ENCODE peak calls at places on chromosomes 2 and 18, in four cellular contexts. H, M, Y and X are unnamed samples.

GRCh38 chr2:54483426-54483825 is 27.3 kb downstream of the SPTBN1 start:
- DNase-seq in Y (no peak), M (no peak), H (peak), X (no peak)

GRCh38 chr2:239827511-239827865 is 197.7 kb downstream of the NDUFA10 start:
- DNase-seq in M (no peak), Y (no peak), H (no peak), X (peak)

GRCh38 chr2:151842830-151843668 is 14.8 kb upstream of the ARL5A start:
- DNase-seq in Y (no peak), H (no peak), M (no peak), X (no peak)

GRCh38 chr2:127052068-127052770 is 54.7 kb downstream of the BIN1 start:
- DNase-seq in M (no peak), Y (no peak), H (no peak), X (no peak)

GRCh38 chr2:12465631-12466135 is 251.1 kb upstream of the TRIB2 start:
- DNase-seq in H (no peak), Y (no peak), M (no peak), X (no peak)

GRCh38 chr2:8239402-8240127 is 442.3 kb upstream of the ID2 start:
- DNase-seq in Y (peak), M (peak), H (peak), X (peak)

GRCh38 chr2:195572894-195573293 is 84.1 kb upstream of the SLC39A10 start:
- DNase-seq in H (no peak), M (no peak), Y (no peak), X (no peak)

GRCh38 chr18:4394700-4395099 is 60.4 kb downstream of the DLGAP1 start:
- DNase-seq in M (no peak), Y (no peak), H (no peak), X (no peak)

GRCh38 chr2:191687867-191688266 is 9.9 kb downstream of the NABP1 start:
- DNase-seq in Y (no peak), H (no peak), M (no peak), X (no peak)

GRCh38 chr2:240355962-240356361 is 79.5 kb upstream of the GPC1 start:
- DNase-seq in M (no peak), Y (no peak), H (no peak), X (no peak)

DNA sequence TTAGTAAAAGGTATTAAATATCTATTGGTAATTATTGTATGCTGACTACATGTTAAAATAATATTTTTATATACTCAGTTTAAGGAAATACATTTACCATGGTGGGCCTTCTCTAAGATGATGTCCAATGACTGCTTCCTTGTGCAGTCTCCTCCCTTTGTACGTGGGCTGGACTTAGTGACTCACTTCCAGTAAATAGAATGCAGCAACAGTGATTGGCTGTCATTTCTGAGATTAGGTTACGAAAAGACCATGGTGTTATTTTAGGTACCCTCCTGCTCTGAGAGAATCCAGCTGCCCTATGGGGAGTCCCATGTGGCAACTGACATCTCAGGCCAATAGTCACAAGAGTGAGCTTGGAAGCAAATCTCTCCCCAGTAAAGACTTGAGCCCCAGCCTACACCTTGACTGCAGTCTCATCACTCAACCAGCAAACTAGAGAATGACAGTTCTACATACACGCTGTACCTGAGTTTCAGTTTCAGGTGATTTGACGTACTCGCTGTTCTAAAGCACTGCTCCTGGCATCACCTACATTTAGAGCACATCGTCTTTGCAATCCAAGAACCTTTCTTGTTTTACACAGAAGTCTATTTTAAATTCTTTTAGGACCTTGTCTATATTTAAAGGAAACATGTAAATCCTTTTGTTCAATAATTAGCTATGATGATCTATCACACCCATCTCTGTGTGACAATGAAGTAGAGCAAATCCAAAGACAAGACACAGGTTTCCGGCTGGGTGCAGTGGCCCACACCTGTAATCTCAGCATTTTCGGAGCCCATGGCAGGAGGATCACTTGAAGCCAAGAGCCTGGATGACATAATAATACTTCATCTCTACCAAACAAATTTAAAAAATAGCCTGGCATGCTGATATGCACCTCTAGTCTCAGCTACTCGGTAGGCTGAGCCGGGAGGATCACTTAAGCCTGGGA is 87.2 kb downstream of the COBLL1 start:
- DNase-seq in M (no peak), H (no peak), Y (no peak), X (no peak)
- H4K5ac ChIP-seq in M (no peak), H (no peak), Y (no peak), X (no peak)

GRCh38 chr2:95282458-95282857 is 8.2 kb downstream of the PROM2 start:
- DNase-seq in M (no peak), H (no peak), Y (no peak), X (no peak)
- H3K4ac ChIP-seq in M (no peak), H (no peak), Y (no peak), X (no peak)

GRCh38 chr2:1634681-1635341 is 109.5 kb downstream of the PXDN start:
- DNase-seq in Y (no peak), M (no peak), H (no peak), X (no peak)

GRCh38 chr2:1633936-1634587 is 110.3 kb downstream of the PXDN start:
- DNase-seq in H (no peak), Y (no peak), M (no peak), X (no peak)

GRCh38 chr2:1632510-1632909 is 111.8 kb downstream of the PXDN start:
- DNase-seq in Y (no peak), H (no peak), M (no peak), X (no peak)

GRCh38 chr2:1632006-1632348 is 112.3 kb downstream of the PXDN start:
- DNase-seq in H (no peak), M (peak), Y (no peak), X (no peak)

DNA sequence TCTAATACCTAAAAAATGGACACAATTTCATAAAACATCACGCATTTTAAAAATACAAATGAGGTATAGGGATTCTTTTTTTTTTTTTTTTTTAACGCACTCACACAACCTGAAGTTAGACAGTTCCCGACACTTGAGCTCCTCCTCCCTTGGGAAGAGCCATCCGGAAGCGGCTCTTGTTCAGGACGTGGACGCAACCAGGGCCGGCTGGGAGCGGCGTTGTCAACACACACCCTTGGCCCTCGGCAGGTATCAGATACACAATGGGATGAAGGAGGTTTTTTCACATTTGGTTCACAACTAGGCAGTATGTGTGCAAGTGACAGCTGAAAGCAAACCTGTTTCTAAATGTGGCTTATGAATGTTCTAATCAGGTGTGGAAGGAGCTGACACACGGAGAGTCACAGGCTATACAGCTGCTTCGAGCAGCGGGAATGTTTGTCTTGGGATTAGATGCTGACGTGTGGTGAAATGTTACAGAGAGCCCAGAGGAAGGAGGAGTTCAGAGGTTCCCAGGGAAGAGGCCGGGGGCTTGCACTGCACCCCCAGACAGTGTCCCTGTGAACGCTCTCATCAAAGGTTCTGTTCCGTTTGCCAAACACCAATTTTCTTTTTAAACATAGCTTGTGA is 111.1 kb downstream of the PXDN start:
- DNase-seq in Y (no peak), H (no peak), M (peak), X (no peak)
- H4K5ac ChIP-seq in Y (no peak), H (no peak), M (no peak), X (no peak)

GRCh38 chr2:658426-658825 is 18.8 kb downstream of the TMEM18 start:
- DNase-seq in Y (no peak), H (no peak), M (no peak), X (peak)

GRCh38 chr2:660029-660428 is 17.2 kb downstream of the TMEM18 start:
- DNase-seq in Y (no peak), M (no peak), H (no peak), X (no peak)

GRCh38 chr2:660477-661214 is 16.6 kb downstream of the TMEM18 start:
- DNase-seq in Y (peak), H (peak), M (no peak), X (peak)

GRCh38 chr2:664063-664462 is 13.1 kb downstream of the TMEM18 start:
- DNase-seq in M (no peak), H (no peak), Y (no peak), X (no peak)

GRCh38 chr2:661215-661635 is 16.0 kb downstream of the TMEM18 start:
- DNase-seq in M (no peak), H (no peak), Y (no peak), X (no peak)
- H3K4ac ChIP-seq in M (no peak), H (no peak), Y (no peak), X (no peak)

DNA sequence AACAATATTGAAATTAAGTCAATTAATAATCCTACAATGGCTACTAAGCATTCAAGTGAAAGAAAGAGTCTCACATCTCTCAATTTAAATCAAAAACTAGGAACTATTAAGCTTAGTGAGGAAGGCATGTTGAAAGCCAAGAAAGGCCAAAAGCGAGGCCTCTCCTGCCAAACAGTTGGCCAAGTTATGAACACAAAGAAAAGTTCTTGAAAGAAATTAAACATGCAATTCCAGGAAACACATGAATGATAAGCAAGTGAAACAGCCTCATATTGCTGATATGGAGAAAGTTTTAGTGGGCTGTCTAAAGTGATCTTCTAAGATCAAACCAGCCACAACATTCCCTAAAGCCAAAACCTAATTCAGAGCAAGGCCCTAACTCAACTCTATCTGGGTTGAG is 11.8 kb downstream of the RDH14 start:
- DNase-seq in Y (no peak), H (no peak), M (no peak), X (no peak)
- H4K5ac ChIP-seq in Y (no peak), H (no peak), M (no peak), X (no peak)

GRCh38 chr18:44924750-44925534 is 244.3 kb downstream of the SETBP1 start:
- DNase-seq in Y (no peak), H (no peak), M (no peak), X (no peak)
- H3K4ac ChIP-seq in Y (no peak), H (no peak), M (no peak), X (no peak)

DNA sequence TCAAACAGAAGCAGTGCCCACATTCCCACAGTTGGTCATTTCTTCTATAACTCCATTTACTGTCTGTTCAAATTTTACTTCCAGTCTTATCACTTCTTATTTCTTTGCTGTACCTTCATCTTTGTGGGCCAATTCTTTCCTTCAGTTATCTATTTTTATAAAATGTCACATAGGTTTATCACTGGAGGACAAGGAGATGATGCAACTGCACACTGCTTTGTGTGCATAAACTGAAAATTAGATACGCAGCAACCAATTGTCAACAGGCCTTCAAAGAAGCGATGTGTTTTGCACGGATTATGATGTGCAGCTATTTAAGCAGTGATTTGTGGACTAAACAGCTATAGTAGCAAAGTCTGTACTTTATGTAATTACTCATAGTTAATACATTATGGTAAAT is 726.8 kb upstream of the GCFC2 start:
- DNase-seq in H (no peak), Y (no peak), M (no peak), X (no peak)
- H4K5ac ChIP-seq in H (no peak), Y (no peak), M (no peak), X (no peak)

GRCh38 chr2:181781082-181781786 is 100.9 kb upstream of the NEUROD1 start:
- DNase-seq in H (no peak), Y (no peak), M (no peak), X (peak)

GRCh38 chr2:181778621-181779195 is 98.4 kb upstream of the NEUROD1 start:
- DNase-seq in M (peak), Y (no peak), H (no peak), X (no peak)

GRCh38 chr2:181779288-181779871 is 99.1 kb upstream of the NEUROD1 start:
- DNase-seq in Y (no peak), H (no peak), M (no peak), X (no peak)

GRCh38 chr2:181782630-181783029 is 102.3 kb upstream of the NEUROD1 start:
- DNase-seq in H (peak), M (no peak), Y (no peak), X (no peak)

GRCh38 chr2:181780159-181781081 is 100.1 kb upstream of the NEUROD1 start:
- DNase-seq in Y (no peak), M (peak), H (peak), X (no peak)
- H3K4ac ChIP-seq in Y (no peak), M (peak), H (no peak), X (no peak)